ENCODE peak calls at places on chromosomes 13 and 19, in five cellular contexts. W is astrocyte, L is hepatocyte, Y is mesendoderm, C is fibroblast of lung. S is an unnamed sample.

GRCh38 chr19:48171584-48172170 is 1.2 kb downstream of the ZSWIM9 start:
- DNase-seq in C (no peak), W (no peak), L (no peak), Y (no peak), S (no peak)

GRCh38 chr13:112146073-112146360 is 79.1 kb downstream of the SOX1 start:
- DNase-seq in L (no peak), C (no peak), Y (no peak), W (no peak), S (no peak)

GRCh38 chr19:45069056-45069455 is 7.2 kb downstream of the ZNF296 start:
- DNase-seq in C (no peak), W (no peak), L (peak; percentile 39), Y (peak; percentile 71), S (peak; percentile 33)

GRCh38 chr13:99501952-99502310 is 659 bp downstream of the TM9SF2 start:
- DNase-seq in L (peak; percentile 55), Y (peak; percentile 23), C (peak; percentile 23), W (peak; percentile 18), S (no peak)

GRCh38 chr13:59038824-59039223 is 1124.9 kb downstream of the DIAPH3 start:
- DNase-seq in L (peak; percentile 28), C (peak; percentile 50), W (peak; percentile 65), Y (no peak), S (no peak)

GRCh38 chr19:54128441-54128725 is 9.2 kb upstream of the CNOT3 start:
- DNase-seq in C (no peak), Y (no peak), L (no peak), W (no peak), S (no peak)

GRCh38 chr13:110912651-110913051 is 2.2 kb downstream of the ANKRD10 start:
- DNase-seq in L (peak; percentile 38), C (peak; percentile 73), Y (peak; percentile 22), W (peak; percentile 82), S (peak; percentile 43)

GRCh38 chr19:30664358-30665058 is 292.3 kb downstream of the ZNF536 start:
- DNase-seq in W (no peak), L (peak; percentile 77), C (peak; percentile 24), Y (peak; percentile 63), S (peak; percentile 76)

GRCh38 chr19:19597809-19598306 is 20.6 kb downstream of the PBX4 start:
- DNase-seq in Y (no peak), W (no peak), C (no peak), L (no peak), S (no peak)

GRCh38 chr13:111626371-111627305 is 306.2 kb downstream of the TEX29 start:
- DNase-seq in Y (no peak), C (no peak), W (no peak), L (no peak), S (no peak)

GRCh38 chr13:23554000-23554399 is 16.2 kb upstream of the TNFRSF19 start:
- DNase-seq in C (no peak), W (no peak), Y (no peak), L (no peak), S (no peak)

GRCh38 chr13:45340422-45341033 is 455 bp downstream of the TPT1 start:
- DNase-seq in W (peak; percentile 78), L (peak; percentile 95), C (peak; percentile 94), Y (peak; percentile 93), S (peak; percentile 94)

GRCh38 chr19:49362048-49362925 is at the start of gene TEAD2:
- DNase-seq in W (peak; percentile 39), Y (peak; percentile 82), L (peak; percentile 85), C (peak; percentile 47), S (peak; percentile 90)

GRCh38 chr13:76980075-76980718 is 11.7 kb upstream of the CLN5 start:
- DNase-seq in C (peak; percentile 50), W (peak; percentile 11), Y (peak; percentile 82), L (peak; percentile 85), S (peak; percentile 90)

GRCh38 chr13:94967183-94968039 is 255.1 kb upstream of the SOX21 start:
- DNase-seq in W (no peak), Y (peak; percentile 29), C (peak; percentile 17), L (peak; percentile 66), S (peak; percentile 85)

GRCh38 chr19:21135433-21135832 is 6.4 kb upstream of the ZNF431 start:
- DNase-seq in Y (no peak), L (no peak), W (no peak), C (no peak), S (no peak)

GRCh38 chr13:95553614-95554385 is 1.3 kb downstream of the CLDN10 start:
- DNase-seq in Y (peak; percentile 61), W (no peak), L (no peak), C (peak; percentile 24), S (peak; percentile 55)

GRCh38 chr19:35596366-35596999 is 10.5 kb downstream of the PMIS2 start:
- DNase-seq in W (no peak), C (no peak), Y (peak; percentile 37), L (no peak), S (no peak)

GRCh38 chr13:114281351-114282142 is at the start of gene UPF3A:
- DNase-seq in W (peak; percentile 77), C (peak; percentile 94), L (peak; percentile 94), Y (peak; percentile 96), S (peak; percentile 96)

GRCh38 chr19:41911889-41912731 is 16.1 kb downstream of the ERFL start:
- DNase-seq in C (no peak), Y (no peak), L (no peak), W (no peak), S (no peak)

GRCh38 chr19:1210227-1210538 is 4.6 kb downstream of the STK11 start:
- DNase-seq in C (no peak), Y (no peak), W (no peak), L (no peak), S (no peak)

GRCh38 chr13:109914111-109914510 is 127.7 kb upstream of the IRS2 start:
- DNase-seq in L (no peak), Y (no peak), C (no peak), W (no peak), S (no peak)

GRCh38 chr19:6076675-6077463 is 33.4 kb downstream of the RFX2 start:
- DNase-seq in Y (no peak), L (no peak), W (peak; percentile 92), C (peak; percentile 91), S (no peak)

GRCh38 chr13:67228031-67228430 is 2.1 kb downstream of the PCDH9 start:
- DNase-seq in C (no peak), L (no peak), Y (no peak), W (no peak), S (no peak)

GRCh38 chr19:32673573-32673972 is 1.4 kb downstream of the ANKRD27 start:
- DNase-seq in Y (no peak), L (no peak), C (no peak), W (no peak), S (no peak)

GRCh38 chr13:101264931-101265330 is 151.4 kb downstream of the NALCN start:
- DNase-seq in W (no peak), C (no peak), L (no peak), Y (no peak), S (no peak)

GRCh38 chr19:40808021-40808325 is 9.0 kb downstream of the EGLN2 start:
- DNase-seq in W (no peak), L (no peak), Y (no peak), C (no peak), S (no peak)

GRCh38 chr13:78020861-78021260 is 102.2 kb upstream of the EDNRB start:
- DNase-seq in Y (no peak), W (no peak), C (no peak), L (no peak), S (peak; percentile 70)

GRCh38 chr19:4877753-4878490 is 10.5 kb upstream of the PLIN3 start:
- DNase-seq in Y (no peak), C (no peak), W (no peak), L (no peak), S (peak; percentile 66)

GRCh38 chr19:55471266-55471665 is 5.2 kb upstream of the ZNF628 start:
- DNase-seq in Y (no peak), L (no peak), C (no peak), W (no peak), S (no peak)

GRCh38 chr13:34721631-34722144 is 220.4 kb upstream of the NBEA start:
- DNase-seq in Y (no peak), L (no peak), C (no peak), W (no peak), S (no peak)

GRCh38 chr19:39398297-39398864 is 7.2 kb downstream of the MED29 start:
- DNase-seq in L (peak; percentile 82), W (peak; percentile 65), Y (no peak), C (peak; percentile 95), S (no peak)
- H3K4me3 ChIP-seq in L (no peak overlapping the region), W (no peak overlapping the region), Y (no peak overlapping the region), C (peak overlapping the region; percentile 1), S (no peak overlapping the region)

GRCh38 chr13:71148391-71148790 is 718.6 kb downstream of the DACH1 start:
- DNase-seq in Y (no peak), C (no peak), W (no peak), L (no peak), S (peak; percentile 72)

GRCh38 chr13:71149498-71150363 is 717.3 kb downstream of the DACH1 start:
- DNase-seq in C (no peak), L (no peak), Y (no peak), W (no peak), S (no peak)

DNA sequence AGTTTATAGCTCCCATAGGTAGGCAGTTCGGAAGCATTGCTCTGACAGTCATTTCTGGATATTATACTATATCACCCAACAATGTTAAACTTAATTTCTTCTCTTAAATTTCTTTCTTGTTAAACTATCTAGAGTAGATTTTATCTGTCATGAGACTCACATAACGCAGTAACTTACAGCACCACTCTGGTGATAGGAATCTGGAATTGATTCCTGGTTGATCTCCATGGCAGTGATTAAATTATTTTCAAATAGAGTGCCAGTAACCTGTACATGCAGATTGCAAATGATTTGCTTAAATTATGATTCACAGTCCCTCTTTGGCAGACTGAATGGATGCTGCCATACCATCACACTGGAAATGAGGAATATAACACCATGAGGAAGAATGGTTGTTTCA is 722.1 kb downstream of the DACH1 start:
- DNase-seq in C (no peak), Y (no peak), L (no peak), W (no peak), S (no peak)
- H3K36me3 ChIP-seq in C (no peaks in the 10 kb centered on the region), Y (no peaks in the 10 kb centered on the region), L (no peaks in the 10 kb centered on the region), W (no peaks in the 10 kb centered on the region), S (no peaks in the 10 kb centered on the region)

GRCh38 chr13:44035400-44035799 is 155.7 kb downstream of the LACC1 start:
- DNase-seq in L (no peak), C (no peak), W (no peak), Y (no peak), S (no peak)

GRCh38 chr13:44040070-44040753 is 160.5 kb downstream of the LACC1 start:
- DNase-seq in W (peak; percentile 37), L (no peak), Y (no peak), C (peak; percentile 75), S (no peak)

GRCh38 chr13:44045179-44045562 is 165.5 kb downstream of the LACC1 start:
- DNase-seq in Y (no peak), L (no peak), C (no peak), W (no peak), S (peak; percentile 9)

GRCh38 chr13:44044544-44045178 is 165.0 kb downstream of the LACC1 start:
- DNase-seq in C (no peak), W (peak; percentile 32), Y (no peak), L (no peak), S (no peak)

DNA sequence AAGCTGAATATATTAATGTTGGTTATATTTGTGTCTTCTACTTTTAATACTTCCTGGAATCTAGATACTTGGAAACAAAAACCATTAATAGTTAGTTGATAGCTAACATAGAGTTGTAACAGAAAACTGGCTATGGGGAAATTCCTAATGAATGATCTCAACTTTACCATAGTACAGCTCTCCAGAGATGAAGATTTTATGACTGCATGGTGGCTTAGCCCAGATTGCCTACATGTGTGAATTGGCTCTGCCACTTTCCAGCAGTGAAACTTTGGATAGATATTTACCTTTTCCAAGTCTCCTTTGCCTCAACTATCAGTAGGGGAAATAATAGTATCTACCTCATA is 161.0 kb downstream of the LACC1 start:
- DNase-seq in W (peak; percentile 48), Y (no peak), L (no peak), C (peak; percentile 69), S (no peak)
- H3K4me2 ChIP-seq in W (no peak overlapping the region), Y (no peak overlapping the region), L (no peak overlapping the region), C (no peak overlapping the region), S (no peak overlapping the region)

GRCh38 chr19:12015015-12015752 is 20.3 kb downstream of the ZNF433 start:
- DNase-seq in Y (peak; percentile 11), W (no peak), C (peak; percentile 14), L (no peak), S (no peak)
- H3K4me3 ChIP-seq in Y (peak overlapping the region; percentile 9), W (no peak overlapping the region), C (no peak overlapping the region), L (no peak overlapping the region), S (peak overlapping the region; percentile 17)